ENCODE peak calls at places on chromosomes 3 and 15, in four cellular contexts. V is substantia nigra, F is HEK293T, S is AG09319. L is an unnamed sample.

GRCh38 chr15:68725736-68726135 is 95.0 kb downstream of the ANP32A start:
- DNase-seq in V (no peak), F (no peak), S (no peak), L (no peak)

GRCh38 chr3:128329491-128330300 is 137.0 kb downstream of the DNAJB8 start:
- DNase-seq in V (no peak), F (no peak), S (no peak), L (no peak)

GRCh38 chr3:69541823-69542264 is 156.0 kb upstream of the FRMD4B start:
- DNase-seq in V (no peak), F (peak; percentile 28), S (no peak), L (peak; percentile 31)

GRCh38 chr3:41199866-41200668 is 762 bp downstream of the CTNNB1 start:
- DNase-seq in V (no peak), F (peak; percentile 26), S (no peak), L (no peak)

GRCh38 chr3:29868702-29869101 is 587.8 kb downstream of the RBMS3 start:
- DNase-seq in V (no peak), F (no peak), S (no peak), L (no peak)

GRCh38 chr15:42547926-42548257 is 701 bp downstream of the LRRC57 start:
- DNase-seq in V (no peak), F (no peak), S (no peak), L (no peak)

GRCh38 chr3:170323371-170323770 is 34.1 kb upstream of the SKIL start:
- DNase-seq in V (no peak), F (no peak), S (no peak), L (no peak)

GRCh38 chr3:48125026-48125704 is 63.1 kb downstream of the CDC25A start:
- DNase-seq in V (no peak), F (no peak), S (peak; percentile 94), L (no peak)

GRCh38 chr15:35130245-35130644 is 45.1 kb upstream of the NANOGP8 start:
- DNase-seq in V (no peak), F (no peak), S (no peak), L (no peak)

GRCh38 chr3:183533410-183534132 is 21.9 kb downstream of the KLHL6 start:
- DNase-seq in V (no peak), F (no peak), S (no peak), L (no peak)

GRCh38 chr3:186582541-186582940 is 12.0 kb downstream of the DNAJB11 start:
- DNase-seq in V (no peak), F (no peak), S (no peak), L (no peak)

GRCh38 chr3:18127181-18127863 is 297.8 kb downstream of the SATB1 start:
- DNase-seq in V (no peak), F (no peak), S (no peak), L (no peak)

GRCh38 chr3:51967384-51968174 is at the start of gene PCBP4:
- DNase-seq in V (no peak), F (peak; percentile 58), S (no peak), L (peak; percentile 82)

GRCh38 chr3:32284443-32284842 is 46.0 kb downstream of the CMTM8 start:
- DNase-seq in V (no peak), F (no peak), S (no peak), L (no peak)

GRCh38 chr15:45943255-45943654 is 308.4 kb downstream of the SQOR start:
- DNase-seq in V (no peak), F (no peak), S (no peak), L (no peak)

GRCh38 chr15:23877502-23878412 is 190.7 kb upstream of the NDN start:
- DNase-seq in V (no peak), F (peak; percentile 41), S (no peak), L (no peak)

GRCh38 chr3:147940846-147941245 is 531.7 kb downstream of the ZIC1 start:
- DNase-seq in V (no peak), F (no peak), S (no peak), L (no peak)

GRCh38 chr15:95345867-95346266 is 984.6 kb upstream of the NR2F2 start:
- DNase-seq in V (no peak), F (no peak), S (no peak), L (no peak)

GRCh38 chr3:45950131-45950530 is 6.9 kb downstream of the CXCR6 start:
- DNase-seq in V (no peak), F (no peak), S (no peak), L (no peak)

GRCh38 chr15:96593735-96594134 is 263.2 kb downstream of the NR2F2 start:
- DNase-seq in V (no peak), F (no peak), S (no peak), L (no peak)

GRCh38 chr3:8283180-8283579 is 218.4 kb upstream of the LMCD1 start:
- DNase-seq in V (no peak), F (no peak), S (no peak), L (no peak)